ENCODE peak calls at places on chromosomes 2 and 18, in ten cellular contexts. One of them, this sample, is unnamed.

GRCh38 chr2:46488389-46488788 is 9.0 kb downstream of the TMEM247 start:
- DNase-seq in NCI-H1105: no peak
- DNase-seq in stimulated activated CD4-positive, alpha-beta T cell treated with anti-CD3 and anti-CD28 coated beads, Interleukin-2, amount 100 ng/mL, for 48 hours: no peak
- DNase-seq in effector memory CD4-positive, alpha-beta T cell: no peak
- DNase-seq in IMR-90: no peak
- DNase-seq in NK-92 treated with Interleukin-12 subunit alpha and Interleukin-12 subunit beta, amount 100 ng/mL, for 24 hours: no peak
- DNase-seq in activated naive CD8-positive, alpha-beta T cell treated with anti-CD3 and anti-CD28 coated beads, Interleukin-2, amount 10 ng/mL, durations not matched to agents 7 days and 5 days: no peak
- DNase-seq in AG04450: no peak
- DNase-seq in right cardiac atrium: no peak
- DNase-seq in NCI-H2081 treated with DMSO at 0.1 percent for 48 hours: no peak
- DNase-seq in this sample: no peak

GRCh38 chr2:120885311-120885710 is 149.6 kb downstream of the GLI2 start:
- DNase-seq in NCI-H1105: no peak
- DNase-seq in stimulated activated CD4-positive, alpha-beta T cell treated with anti-CD3 and anti-CD28 coated beads, Interleukin-2, amount 100 ng/mL, for 48 hours: no peak
- DNase-seq in effector memory CD4-positive, alpha-beta T cell: no peak
- DNase-seq in IMR-90: no peak
- DNase-seq in NK-92 treated with Interleukin-12 subunit alpha and Interleukin-12 subunit beta, amount 100 ng/mL, for 24 hours: no peak
- DNase-seq in activated naive CD8-positive, alpha-beta T cell treated with anti-CD3 and anti-CD28 coated beads, Interleukin-2, amount 10 ng/mL, durations not matched to agents 7 days and 5 days: no peak
- DNase-seq in AG04450: no peak
- DNase-seq in right cardiac atrium: no peak
- DNase-seq in NCI-H2081 treated with DMSO at 0.1 percent for 48 hours: no peak
- DNase-seq in this sample: no peak

GRCh38 chr18:75462178-75462832 is 34.8 kb upstream of the SMIM21 start:
- DNase-seq in NCI-H1105: no peak
- DNase-seq in stimulated activated CD4-positive, alpha-beta T cell treated with anti-CD3 and anti-CD28 coated beads, Interleukin-2, amount 100 ng/mL, for 48 hours: no peak
- DNase-seq in effector memory CD4-positive, alpha-beta T cell: no peak
- DNase-seq in IMR-90: no peak
- DNase-seq in NK-92 treated with Interleukin-12 subunit alpha and Interleukin-12 subunit beta, amount 100 ng/mL, for 24 hours: no peak
- DNase-seq in activated naive CD8-positive, alpha-beta T cell treated with anti-CD3 and anti-CD28 coated beads, Interleukin-2, amount 10 ng/mL, durations not matched to agents 7 days and 5 days: no peak
- DNase-seq in AG04450: no peak
- DNase-seq in right cardiac atrium: no peak
- DNase-seq in NCI-H2081 treated with DMSO at 0.1 percent for 48 hours: no peak
- DNase-seq in this sample: no peak

GRCh38 chr2:98693477-98693876 is 37.5 kb downstream of the MGAT4A start:
- DNase-seq in NCI-H1105: no peak
- DNase-seq in stimulated activated CD4-positive, alpha-beta T cell treated with anti-CD3 and anti-CD28 coated beads, Interleukin-2, amount 100 ng/mL, for 48 hours: no peak
- DNase-seq in effector memory CD4-positive, alpha-beta T cell: no peak
- DNase-seq in IMR-90: no peak
- DNase-seq in NK-92 treated with Interleukin-12 subunit alpha and Interleukin-12 subunit beta, amount 100 ng/mL, for 24 hours: no peak
- DNase-seq in activated naive CD8-positive, alpha-beta T cell treated with anti-CD3 and anti-CD28 coated beads, Interleukin-2, amount 10 ng/mL, durations not matched to agents 7 days and 5 days: peak
- DNase-seq in AG04450: no peak
- DNase-seq in right cardiac atrium: no peak
- DNase-seq in NCI-H2081 treated with DMSO at 0.1 percent for 48 hours: no peak
- DNase-seq in this sample: no peak

GRCh38 chr2:240131941-240132650 is 4.0 kb downstream of the COPS9 start:
- DNase-seq in NCI-H1105: no peak
- DNase-seq in stimulated activated CD4-positive, alpha-beta T cell treated with anti-CD3 and anti-CD28 coated beads, Interleukin-2, amount 100 ng/mL, for 48 hours: no peak
- DNase-seq in effector memory CD4-positive, alpha-beta T cell: no peak
- DNase-seq in IMR-90: no peak
- DNase-seq in NK-92 treated with Interleukin-12 subunit alpha and Interleukin-12 subunit beta, amount 100 ng/mL, for 24 hours: no peak
- DNase-seq in activated naive CD8-positive, alpha-beta T cell treated with anti-CD3 and anti-CD28 coated beads, Interleukin-2, amount 10 ng/mL, durations not matched to agents 7 days and 5 days: peak
- DNase-seq in AG04450: no peak
- DNase-seq in right cardiac atrium: no peak
- DNase-seq in NCI-H2081 treated with DMSO at 0.1 percent for 48 hours: no peak
- DNase-seq in this sample: no peak

GRCh38 chr18:10006261-10006903 is 92.6 kb downstream of the VAPA start:
- DNase-seq in NCI-H1105: no peak
- DNase-seq in stimulated activated CD4-positive, alpha-beta T cell treated with anti-CD3 and anti-CD28 coated beads, Interleukin-2, amount 100 ng/mL, for 48 hours: no peak
- DNase-seq in effector memory CD4-positive, alpha-beta T cell: no peak
- DNase-seq in IMR-90: peak
- DNase-seq in NK-92 treated with Interleukin-12 subunit alpha and Interleukin-12 subunit beta, amount 100 ng/mL, for 24 hours: no peak
- DNase-seq in activated naive CD8-positive, alpha-beta T cell treated with anti-CD3 and anti-CD28 coated beads, Interleukin-2, amount 10 ng/mL, durations not matched to agents 7 days and 5 days: no peak
- DNase-seq in AG04450: peak
- DNase-seq in right cardiac atrium: no peak
- DNase-seq in NCI-H2081 treated with DMSO at 0.1 percent for 48 hours: peak
- DNase-seq in this sample: no peak

GRCh38 chr2:26644188-26644835 is 3.1 kb upstream of the CIB4 start:
- DNase-seq in NCI-H1105: no peak
- DNase-seq in stimulated activated CD4-positive, alpha-beta T cell treated with anti-CD3 and anti-CD28 coated beads, Interleukin-2, amount 100 ng/mL, for 48 hours: no peak
- DNase-seq in effector memory CD4-positive, alpha-beta T cell: no peak
- DNase-seq in IMR-90: no peak
- DNase-seq in NK-92 treated with Interleukin-12 subunit alpha and Interleukin-12 subunit beta, amount 100 ng/mL, for 24 hours: no peak
- DNase-seq in activated naive CD8-positive, alpha-beta T cell treated with anti-CD3 and anti-CD28 coated beads, Interleukin-2, amount 10 ng/mL, durations not matched to agents 7 days and 5 days: no peak
- DNase-seq in AG04450: no peak
- DNase-seq in right cardiac atrium: no peak
- DNase-seq in NCI-H2081 treated with DMSO at 0.1 percent for 48 hours: no peak
- DNase-seq in this sample: no peak

GRCh38 chr18:3411854-3412268 is 38.1 kb upstream of the TGIF1 start:
- DNase-seq in NCI-H1105: no peak
- DNase-seq in stimulated activated CD4-positive, alpha-beta T cell treated with anti-CD3 and anti-CD28 coated beads, Interleukin-2, amount 100 ng/mL, for 48 hours: peak
- DNase-seq in effector memory CD4-positive, alpha-beta T cell: peak
- DNase-seq in IMR-90: no peak
- DNase-seq in NK-92 treated with Interleukin-12 subunit alpha and Interleukin-12 subunit beta, amount 100 ng/mL, for 24 hours: no peak
- DNase-seq in activated naive CD8-positive, alpha-beta T cell treated with anti-CD3 and anti-CD28 coated beads, Interleukin-2, amount 10 ng/mL, durations not matched to agents 7 days and 5 days: peak
- DNase-seq in AG04450: no peak
- DNase-seq in right cardiac atrium: peak
- DNase-seq in NCI-H2081 treated with DMSO at 0.1 percent for 48 hours: no peak
- DNase-seq in this sample: no peak

GRCh38 chr2:218285604-218286003 is 6.7 kb downstream of the TMBIM1 start:
- DNase-seq in NCI-H1105: no peak
- DNase-seq in stimulated activated CD4-positive, alpha-beta T cell treated with anti-CD3 and anti-CD28 coated beads, Interleukin-2, amount 100 ng/mL, for 48 hours: no peak
- DNase-seq in effector memory CD4-positive, alpha-beta T cell: no peak
- DNase-seq in IMR-90: peak
- DNase-seq in NK-92 treated with Interleukin-12 subunit alpha and Interleukin-12 subunit beta, amount 100 ng/mL, for 24 hours: no peak
- DNase-seq in activated naive CD8-positive, alpha-beta T cell treated with anti-CD3 and anti-CD28 coated beads, Interleukin-2, amount 10 ng/mL, durations not matched to agents 7 days and 5 days: no peak
- DNase-seq in AG04450: no peak
- DNase-seq in right cardiac atrium: peak
- DNase-seq in NCI-H2081 treated with DMSO at 0.1 percent for 48 hours: no peak
- DNase-seq in this sample: no peak

GRCh38 chr2:232854082-232854481 is 16.0 kb upstream of the SNORC start:
- DNase-seq in NCI-H1105: no peak
- DNase-seq in stimulated activated CD4-positive, alpha-beta T cell treated with anti-CD3 and anti-CD28 coated beads, Interleukin-2, amount 100 ng/mL, for 48 hours: no peak
- DNase-seq in effector memory CD4-positive, alpha-beta T cell: no peak
- DNase-seq in IMR-90: peak
- DNase-seq in NK-92 treated with Interleukin-12 subunit alpha and Interleukin-12 subunit beta, amount 100 ng/mL, for 24 hours: no peak
- DNase-seq in activated naive CD8-positive, alpha-beta T cell treated with anti-CD3 and anti-CD28 coated beads, Interleukin-2, amount 10 ng/mL, durations not matched to agents 7 days and 5 days: no peak
- DNase-seq in AG04450: peak
- DNase-seq in right cardiac atrium: peak
- DNase-seq in NCI-H2081 treated with DMSO at 0.1 percent for 48 hours: no peak
- DNase-seq in this sample: peak

GRCh38 chr2:63643486-63643885 is 54.7 kb downstream of the MDH1 start:
- DNase-seq in NCI-H1105: no peak
- DNase-seq in stimulated activated CD4-positive, alpha-beta T cell treated with anti-CD3 and anti-CD28 coated beads, Interleukin-2, amount 100 ng/mL, for 48 hours: no peak
- DNase-seq in effector memory CD4-positive, alpha-beta T cell: no peak
- DNase-seq in IMR-90: no peak
- DNase-seq in NK-92 treated with Interleukin-12 subunit alpha and Interleukin-12 subunit beta, amount 100 ng/mL, for 24 hours: no peak
- DNase-seq in activated naive CD8-positive, alpha-beta T cell treated with anti-CD3 and anti-CD28 coated beads, Interleukin-2, amount 10 ng/mL, durations not matched to agents 7 days and 5 days: no peak
- DNase-seq in AG04450: no peak
- DNase-seq in right cardiac atrium: no peak
- DNase-seq in NCI-H2081 treated with DMSO at 0.1 percent for 48 hours: no peak
- DNase-seq in this sample: no peak

GRCh38 chr2:36539631-36540030 is 58.3 kb downstream of the FEZ2 start:
- DNase-seq in NCI-H1105: no peak
- DNase-seq in stimulated activated CD4-positive, alpha-beta T cell treated with anti-CD3 and anti-CD28 coated beads, Interleukin-2, amount 100 ng/mL, for 48 hours: no peak
- DNase-seq in effector memory CD4-positive, alpha-beta T cell: no peak
- DNase-seq in IMR-90: peak
- DNase-seq in NK-92 treated with Interleukin-12 subunit alpha and Interleukin-12 subunit beta, amount 100 ng/mL, for 24 hours: no peak
- DNase-seq in activated naive CD8-positive, alpha-beta T cell treated with anti-CD3 and anti-CD28 coated beads, Interleukin-2, amount 10 ng/mL, durations not matched to agents 7 days and 5 days: no peak
- DNase-seq in AG04450: no peak
- DNase-seq in right cardiac atrium: no peak
- DNase-seq in NCI-H2081 treated with DMSO at 0.1 percent for 48 hours: no peak
- DNase-seq in this sample: no peak

GRCh38 chr2:88885275-88885674 is 193.8 kb downstream of the RPIA start:
- DNase-seq in NCI-H1105: no peak
- DNase-seq in stimulated activated CD4-positive, alpha-beta T cell treated with anti-CD3 and anti-CD28 coated beads, Interleukin-2, amount 100 ng/mL, for 48 hours: no peak
- DNase-seq in effector memory CD4-positive, alpha-beta T cell: no peak
- DNase-seq in IMR-90: no peak
- DNase-seq in NK-92 treated with Interleukin-12 subunit alpha and Interleukin-12 subunit beta, amount 100 ng/mL, for 24 hours: no peak
- DNase-seq in activated naive CD8-positive, alpha-beta T cell treated with anti-CD3 and anti-CD28 coated beads, Interleukin-2, amount 10 ng/mL, durations not matched to agents 7 days and 5 days: no peak
- DNase-seq in AG04450: no peak
- DNase-seq in right cardiac atrium: no peak
- DNase-seq in NCI-H2081 treated with DMSO at 0.1 percent for 48 hours: no peak
- DNase-seq in this sample: no peak

GRCh38 chr2:224008702-224009261 is 30.3 kb downstream of the SERPINE2 start:
- DNase-seq in NCI-H1105: no peak
- DNase-seq in stimulated activated CD4-positive, alpha-beta T cell treated with anti-CD3 and anti-CD28 coated beads, Interleukin-2, amount 100 ng/mL, for 48 hours: no peak
- DNase-seq in effector memory CD4-positive, alpha-beta T cell: no peak
- DNase-seq in IMR-90: no peak
- DNase-seq in NK-92 treated with Interleukin-12 subunit alpha and Interleukin-12 subunit beta, amount 100 ng/mL, for 24 hours: no peak
- DNase-seq in activated naive CD8-positive, alpha-beta T cell treated with anti-CD3 and anti-CD28 coated beads, Interleukin-2, amount 10 ng/mL, durations not matched to agents 7 days and 5 days: no peak
- DNase-seq in AG04450: no peak
- DNase-seq in right cardiac atrium: no peak
- DNase-seq in NCI-H2081 treated with DMSO at 0.1 percent for 48 hours: no peak
- DNase-seq in this sample: no peak

GRCh38 chr2:191038241-191038725 is 24.3 kb upstream of the STAT1 start:
- DNase-seq in NCI-H1105: no peak
- DNase-seq in stimulated activated CD4-positive, alpha-beta T cell treated with anti-CD3 and anti-CD28 coated beads, Interleukin-2, amount 100 ng/mL, for 48 hours: no peak
- DNase-seq in effector memory CD4-positive, alpha-beta T cell: no peak
- DNase-seq in IMR-90: peak
- DNase-seq in NK-92 treated with Interleukin-12 subunit alpha and Interleukin-12 subunit beta, amount 100 ng/mL, for 24 hours: peak
- DNase-seq in activated naive CD8-positive, alpha-beta T cell treated with anti-CD3 and anti-CD28 coated beads, Interleukin-2, amount 10 ng/mL, durations not matched to agents 7 days and 5 days: no peak
- DNase-seq in AG04450: no peak
- DNase-seq in right cardiac atrium: no peak
- DNase-seq in NCI-H2081 treated with DMSO at 0.1 percent for 48 hours: no peak
- DNase-seq in this sample: no peak

GRCh38 chr2:207505180-207505579 is 24.6 kb upstream of the CREB1 start:
- DNase-seq in NCI-H1105: no peak
- DNase-seq in stimulated activated CD4-positive, alpha-beta T cell treated with anti-CD3 and anti-CD28 coated beads, Interleukin-2, amount 100 ng/mL, for 48 hours: no peak
- DNase-seq in effector memory CD4-positive, alpha-beta T cell: no peak
- DNase-seq in IMR-90: no peak
- DNase-seq in NK-92 treated with Interleukin-12 subunit alpha and Interleukin-12 subunit beta, amount 100 ng/mL, for 24 hours: no peak
- DNase-seq in activated naive CD8-positive, alpha-beta T cell treated with anti-CD3 and anti-CD28 coated beads, Interleukin-2, amount 10 ng/mL, durations not matched to agents 7 days and 5 days: no peak
- DNase-seq in AG04450: no peak
- DNase-seq in right cardiac atrium: no peak
- DNase-seq in NCI-H2081 treated with DMSO at 0.1 percent for 48 hours: no peak
- DNase-seq in this sample: no peak